ENCODE peak calls at places on chromosomes 13 and 19, in nine cellular contexts. One of them, this sample, is unnamed.

GRCh38 chr13:114015608-114016295 is 41.9 kb upstream of the C13orf46 start:
- DNase-seq in bronchial epithelial cell: peak
- DNase-seq in Ammon's horn: no peak
- DNase-seq in pulmonary artery endothelial cell: no peak
- DNase-seq in endodermal cell: no peak
- DNase-seq in endothelial cell of umbilical vein: no peak
- DNase-seq in SW480: no peak
- DNase-seq in activated CD8-positive, alpha-beta memory T cell treated with anti-CD3 and anti-CD28 coated beads for 1 hour: no peak
- DNase-seq in stimulated activated naive CD8-positive, alpha-beta T cell treated with anti-CD3 and anti-CD28 coated beads, Interleukin-15, Interleukin-2, amounts not matched to agents 100 U/mL and 50 U/mL, for 24 hours: peak
- DNase-seq in this sample: no peak

GRCh38 chr19:11142528-11143171 is 12.9 kb downstream of the SPC24 start:
- DNase-seq in bronchial epithelial cell: peak
- DNase-seq in stimulated activated naive CD8-positive, alpha-beta T cell treated with anti-CD3 and anti-CD28 coated beads, Interleukin-15, Interleukin-2, amounts not matched to agents 100 U/mL and 50 U/mL, for 24 hours: no peak
- DNase-seq in activated CD8-positive, alpha-beta memory T cell treated with anti-CD3 and anti-CD28 coated beads for 1 hour: no peak
- DNase-seq in endothelial cell of umbilical vein: peak
- DNase-seq in endodermal cell: peak
- DNase-seq in Ammon's horn: peak
- DNase-seq in SW480: peak
- DNase-seq in pulmonary artery endothelial cell: peak
- DNase-seq in this sample: peak

GRCh38 chr19:11418518-11419506 is at the start of gene RGL3:
- DNase-seq in endodermal cell: peak
- DNase-seq in Ammon's horn: no peak
- DNase-seq in stimulated activated naive CD8-positive, alpha-beta T cell treated with anti-CD3 and anti-CD28 coated beads, Interleukin-15, Interleukin-2, amounts not matched to agents 100 U/mL and 50 U/mL, for 24 hours: no peak
- DNase-seq in activated CD8-positive, alpha-beta memory T cell treated with anti-CD3 and anti-CD28 coated beads for 1 hour: no peak
- DNase-seq in pulmonary artery endothelial cell: no peak
- DNase-seq in SW480: peak
- DNase-seq in endothelial cell of umbilical vein: no peak
- DNase-seq in bronchial epithelial cell: no peak
- DNase-seq in this sample: peak

GRCh38 chr19:1417681-1418493 is 10.5 kb downstream of the DAZAP1 start:
- DNase-seq in stimulated activated naive CD8-positive, alpha-beta T cell treated with anti-CD3 and anti-CD28 coated beads, Interleukin-15, Interleukin-2, amounts not matched to agents 100 U/mL and 50 U/mL, for 24 hours: no peak
- DNase-seq in endodermal cell: no peak
- DNase-seq in bronchial epithelial cell: no peak
- DNase-seq in endothelial cell of umbilical vein: no peak
- DNase-seq in activated CD8-positive, alpha-beta memory T cell treated with anti-CD3 and anti-CD28 coated beads for 1 hour: no peak
- DNase-seq in pulmonary artery endothelial cell: no peak
- DNase-seq in SW480: no peak
- DNase-seq in Ammon's horn: no peak
- DNase-seq in this sample: no peak

GRCh38 chr19:13505761-13506549 is at the start of gene CACNA1A:
- DNase-seq in activated CD8-positive, alpha-beta memory T cell treated with anti-CD3 and anti-CD28 coated beads for 1 hour: no peak
- DNase-seq in endodermal cell: peak
- DNase-seq in Ammon's horn: no peak
- DNase-seq in pulmonary artery endothelial cell: no peak
- DNase-seq in SW480: no peak
- DNase-seq in endothelial cell of umbilical vein: no peak
- DNase-seq in bronchial epithelial cell: no peak
- DNase-seq in stimulated activated naive CD8-positive, alpha-beta T cell treated with anti-CD3 and anti-CD28 coated beads, Interleukin-15, Interleukin-2, amounts not matched to agents 100 U/mL and 50 U/mL, for 24 hours: peak
- DNase-seq in this sample: peak

GRCh38 chr19:58001895-58002369 is 688 bp downstream of the ZNF606 start:
- DNase-seq in SW480: no peak
- DNase-seq in endothelial cell of umbilical vein: no peak
- DNase-seq in activated CD8-positive, alpha-beta memory T cell treated with anti-CD3 and anti-CD28 coated beads for 1 hour: no peak
- DNase-seq in pulmonary artery endothelial cell: no peak
- DNase-seq in bronchial epithelial cell: no peak
- DNase-seq in endodermal cell: no peak
- DNase-seq in Ammon's horn: peak
- DNase-seq in stimulated activated naive CD8-positive, alpha-beta T cell treated with anti-CD3 and anti-CD28 coated beads, Interleukin-15, Interleukin-2, amounts not matched to agents 100 U/mL and 50 U/mL, for 24 hours: peak
- DNase-seq in this sample: no peak

GRCh38 chr13:99916366-99917103 is 55.0 kb downstream of the ZIC5 start:
- DNase-seq in stimulated activated naive CD8-positive, alpha-beta T cell treated with anti-CD3 and anti-CD28 coated beads, Interleukin-15, Interleukin-2, amounts not matched to agents 100 U/mL and 50 U/mL, for 24 hours: no peak
- DNase-seq in Ammon's horn: peak
- DNase-seq in endothelial cell of umbilical vein: peak
- DNase-seq in endodermal cell: peak
- DNase-seq in activated CD8-positive, alpha-beta memory T cell treated with anti-CD3 and anti-CD28 coated beads for 1 hour: no peak
- DNase-seq in pulmonary artery endothelial cell: peak
- DNase-seq in SW480: peak
- DNase-seq in bronchial epithelial cell: peak
- DNase-seq in this sample: peak

GRCh38 chr19:48741222-48741999 is 1.0 kb upstream of the RASIP1 start:
- DNase-seq in endodermal cell: peak
- DNase-seq in SW480: peak
- DNase-seq in activated CD8-positive, alpha-beta memory T cell treated with anti-CD3 and anti-CD28 coated beads for 1 hour: no peak
- DNase-seq in endothelial cell of umbilical vein: peak
- DNase-seq in stimulated activated naive CD8-positive, alpha-beta T cell treated with anti-CD3 and anti-CD28 coated beads, Interleukin-15, Interleukin-2, amounts not matched to agents 100 U/mL and 50 U/mL, for 24 hours: peak
- DNase-seq in bronchial epithelial cell: peak
- DNase-seq in pulmonary artery endothelial cell: no peak
- DNase-seq in Ammon's horn: no peak
- DNase-seq in this sample: no peak

GRCh38 chr19:44757057-44757734 is 8.7 kb downstream of the BCL3 start:
- DNase-seq in endothelial cell of umbilical vein: no peak
- DNase-seq in activated CD8-positive, alpha-beta memory T cell treated with anti-CD3 and anti-CD28 coated beads for 1 hour: no peak
- DNase-seq in Ammon's horn: peak
- DNase-seq in endodermal cell: peak
- DNase-seq in bronchial epithelial cell: no peak
- DNase-seq in stimulated activated naive CD8-positive, alpha-beta T cell treated with anti-CD3 and anti-CD28 coated beads, Interleukin-15, Interleukin-2, amounts not matched to agents 100 U/mL and 50 U/mL, for 24 hours: no peak
- DNase-seq in pulmonary artery endothelial cell: no peak
- DNase-seq in SW480: no peak
- DNase-seq in this sample: no peak

GRCh38 chr13:37109080-37109678 is 3.7 kb upstream of the CSNK1A1L start:
- DNase-seq in pulmonary artery endothelial cell: peak
- DNase-seq in SW480: peak
- DNase-seq in activated CD8-positive, alpha-beta memory T cell treated with anti-CD3 and anti-CD28 coated beads for 1 hour: no peak
- DNase-seq in bronchial epithelial cell: peak
- DNase-seq in endothelial cell of umbilical vein: peak
- DNase-seq in Ammon's horn: peak
- DNase-seq in endodermal cell: no peak
- DNase-seq in stimulated activated naive CD8-positive, alpha-beta T cell treated with anti-CD3 and anti-CD28 coated beads, Interleukin-15, Interleukin-2, amounts not matched to agents 100 U/mL and 50 U/mL, for 24 hours: no peak
- DNase-seq in this sample: peak

GRCh38 chr19:32406161-32407003 is 812 bp downstream of the DPY19L3 start:
- DNase-seq in endodermal cell: no peak
- DNase-seq in pulmonary artery endothelial cell: no peak
- DNase-seq in endothelial cell of umbilical vein: peak
- DNase-seq in Ammon's horn: peak
- DNase-seq in SW480: peak
- DNase-seq in activated CD8-positive, alpha-beta memory T cell treated with anti-CD3 and anti-CD28 coated beads for 1 hour: no peak
- DNase-seq in stimulated activated naive CD8-positive, alpha-beta T cell treated with anti-CD3 and anti-CD28 coated beads, Interleukin-15, Interleukin-2, amounts not matched to agents 100 U/mL and 50 U/mL, for 24 hours: no peak
- DNase-seq in bronchial epithelial cell: no peak
- DNase-seq in this sample: no peak

GRCh38 chr19:19261350-19262189 is 11.5 kb downstream of the TM6SF2 start:
- DNase-seq in bronchial epithelial cell: no peak
- DNase-seq in activated CD8-positive, alpha-beta memory T cell treated with anti-CD3 and anti-CD28 coated beads for 1 hour: no peak
- DNase-seq in endodermal cell: peak
- DNase-seq in endothelial cell of umbilical vein: no peak
- DNase-seq in pulmonary artery endothelial cell: no peak
- DNase-seq in stimulated activated naive CD8-positive, alpha-beta T cell treated with anti-CD3 and anti-CD28 coated beads, Interleukin-15, Interleukin-2, amounts not matched to agents 100 U/mL and 50 U/mL, for 24 hours: peak
- DNase-seq in SW480: no peak
- DNase-seq in Ammon's horn: no peak
- DNase-seq in this sample: no peak

GRCh38 chr19:58538257-58539168 is 5.4 kb upstream of the TRIM28 start:
- DNase-seq in stimulated activated naive CD8-positive, alpha-beta T cell treated with anti-CD3 and anti-CD28 coated beads, Interleukin-15, Interleukin-2, amounts not matched to agents 100 U/mL and 50 U/mL, for 24 hours: peak
- DNase-seq in activated CD8-positive, alpha-beta memory T cell treated with anti-CD3 and anti-CD28 coated beads for 1 hour: no peak
- DNase-seq in SW480: peak
- DNase-seq in endothelial cell of umbilical vein: peak
- DNase-seq in Ammon's horn: no peak
- DNase-seq in bronchial epithelial cell: no peak
- DNase-seq in pulmonary artery endothelial cell: peak
- DNase-seq in endodermal cell: peak
- DNase-seq in this sample: no peak

GRCh38 chr13:20566424-20566916 is 487 bp upstream of the IFT88 start:
- DNase-seq in activated CD8-positive, alpha-beta memory T cell treated with anti-CD3 and anti-CD28 coated beads for 1 hour: peak
- DNase-seq in pulmonary artery endothelial cell: no peak
- DNase-seq in endothelial cell of umbilical vein: no peak
- DNase-seq in SW480: peak
- DNase-seq in bronchial epithelial cell: peak
- DNase-seq in Ammon's horn: no peak
- DNase-seq in stimulated activated naive CD8-positive, alpha-beta T cell treated with anti-CD3 and anti-CD28 coated beads, Interleukin-15, Interleukin-2, amounts not matched to agents 100 U/mL and 50 U/mL, for 24 hours: no peak
- DNase-seq in endodermal cell: no peak
- DNase-seq in this sample: peak

GRCh38 chr13:43095771-43096719 is 72.7 kb downstream of the DNAJC15 start:
- DNase-seq in SW480: no peak
- DNase-seq in activated CD8-positive, alpha-beta memory T cell treated with anti-CD3 and anti-CD28 coated beads for 1 hour: no peak
- DNase-seq in Ammon's horn: no peak
- DNase-seq in endothelial cell of umbilical vein: peak
- DNase-seq in bronchial epithelial cell: no peak
- DNase-seq in pulmonary artery endothelial cell: no peak
- DNase-seq in endodermal cell: no peak
- DNase-seq in stimulated activated naive CD8-positive, alpha-beta T cell treated with anti-CD3 and anti-CD28 coated beads, Interleukin-15, Interleukin-2, amounts not matched to agents 100 U/mL and 50 U/mL, for 24 hours: no peak
- DNase-seq in this sample: no peak

GRCh38 chr19:33052352-33052972 is 12.2 kb downstream of the RHPN2 start:
- DNase-seq in activated CD8-positive, alpha-beta memory T cell treated with anti-CD3 and anti-CD28 coated beads for 1 hour: no peak
- DNase-seq in endothelial cell of umbilical vein: no peak
- DNase-seq in Ammon's horn: no peak
- DNase-seq in stimulated activated naive CD8-positive, alpha-beta T cell treated with anti-CD3 and anti-CD28 coated beads, Interleukin-15, Interleukin-2, amounts not matched to agents 100 U/mL and 50 U/mL, for 24 hours: no peak
- DNase-seq in bronchial epithelial cell: peak
- DNase-seq in SW480: peak
- DNase-seq in pulmonary artery endothelial cell: no peak
- DNase-seq in endodermal cell: no peak
- DNase-seq in this sample: no peak

GRCh38 chr19:18014197-18014596 is 6.2 kb downstream of the ARRDC2 start:
- DNase-seq in Ammon's horn: no peak
- DNase-seq in bronchial epithelial cell: no peak
- DNase-seq in stimulated activated naive CD8-positive, alpha-beta T cell treated with anti-CD3 and anti-CD28 coated beads, Interleukin-15, Interleukin-2, amounts not matched to agents 100 U/mL and 50 U/mL, for 24 hours: no peak
- DNase-seq in pulmonary artery endothelial cell: no peak
- DNase-seq in SW480: no peak
- DNase-seq in activated CD8-positive, alpha-beta memory T cell treated with anti-CD3 and anti-CD28 coated beads for 1 hour: no peak
- DNase-seq in endodermal cell: no peak
- DNase-seq in endothelial cell of umbilical vein: no peak
- DNase-seq in this sample: no peak

GRCh38 chr13:32660227-32660626 is 74.0 kb downstream of the PDS5B start:
- DNase-seq in bronchial epithelial cell: no peak
- DNase-seq in endothelial cell of umbilical vein: no peak
- DNase-seq in endodermal cell: no peak
- DNase-seq in activated CD8-positive, alpha-beta memory T cell treated with anti-CD3 and anti-CD28 coated beads for 1 hour: no peak
- DNase-seq in Ammon's horn: no peak
- DNase-seq in stimulated activated naive CD8-positive, alpha-beta T cell treated with anti-CD3 and anti-CD28 coated beads, Interleukin-15, Interleukin-2, amounts not matched to agents 100 U/mL and 50 U/mL, for 24 hours: no peak
- DNase-seq in pulmonary artery endothelial cell: no peak
- DNase-seq in SW480: no peak
- DNase-seq in this sample: no peak

GRCh38 chr13:89497658-89498057 is 1826.5 kb downstream of the SLITRK5 start:
- DNase-seq in pulmonary artery endothelial cell: no peak
- DNase-seq in endothelial cell of umbilical vein: no peak
- DNase-seq in bronchial epithelial cell: no peak
- DNase-seq in SW480: no peak
- DNase-seq in Ammon's horn: no peak
- DNase-seq in stimulated activated naive CD8-positive, alpha-beta T cell treated with anti-CD3 and anti-CD28 coated beads, Interleukin-15, Interleukin-2, amounts not matched to agents 100 U/mL and 50 U/mL, for 24 hours: no peak
- DNase-seq in activated CD8-positive, alpha-beta memory T cell treated with anti-CD3 and anti-CD28 coated beads for 1 hour: no peak
- DNase-seq in endodermal cell: no peak
- DNase-seq in this sample: no peak